ENCODE peak calls at places on chromosomes 1 and 21, in eight cellular contexts. C is hypothalamus; F is dermis blood vessel endothelial cell; H is SJSA1; D is pons; Y is putamen; O is cardiac fibroblast; M is stimulated activated CD4-positive, alpha-beta T cell treated with anti-CD3 and anti-CD28 coated beads, Interleukin-1b, Interleukin-23, amount 100 ng/mL, for 24 hours. W is an unnamed sample.

GRCh38 chr21:32889596-32889995 is 118.0 kb upstream of the PAXBP1 start:
- DNase-seq in F (no peak), Y (no peak), M (no peak), D (no peak), O (no peak), C (no peak), H (no peak), W (peak)

GRCh38 chr1:79497193-79497773 is 490.8 kb upstream of the ADGRL4 start:
- DNase-seq in H (no peak), Y (peak), M (no peak), F (peak), D (peak), C (no peak), O (peak), W (peak)

GRCh38 chr21:29025328-29025713 is 853 bp downstream of the USP16 start:
- DNase-seq in H (no peak), Y (no peak), O (peak), D (no peak), F (peak), M (no peak), C (no peak), W (peak)

GRCh38 chr1:30444850-30445249 is 278.5 kb downstream of the MATN1 start:
- DNase-seq in F (peak), Y (no peak), C (no peak), O (no peak), D (no peak), H (peak), M (no peak), W (no peak)

GRCh38 chr1:245051349-245052221 is 103.2 kb upstream of the KIF26B start:
- DNase-seq in Y (peak), D (peak), O (peak), M (no peak), H (no peak), C (no peak), F (no peak), W (no peak)

GRCh38 chr1:117573386-117574040 is 32.3 kb upstream of the TENT5C start:
- DNase-seq in M (no peak), C (no peak), H (peak), D (no peak), F (peak), Y (no peak), O (no peak), W (no peak)

GRCh38 chr21:22965455-22966125 is 1967.4 kb downstream of the NCAM2 start:
- DNase-seq in F (peak), M (no peak), C (no peak), Y (no peak), H (no peak), D (no peak), O (no peak), W (no peak)

GRCh38 chr21:16792155-16792554 is 720.7 kb upstream of the CXADR start:
- DNase-seq in Y (peak), M (no peak), O (no peak), C (no peak), F (no peak), D (peak), H (no peak), W (no peak)

GRCh38 chr1:35561297-35561971 is 3.8 kb downstream of the NCDN start:
- DNase-seq in D (no peak), H (no peak), Y (no peak), M (no peak), F (no peak), O (no peak), C (no peak), W (no peak)

GRCh38 chr1:7847599-7847998 is 5.3 kb downstream of the UTS2 start:
- DNase-seq in F (no peak), O (peak), Y (no peak), H (no peak), M (no peak), D (no peak), C (no peak), W (peak)